ENCODE peak calls at places on chromosomes 1 and 21, in six cellular contexts. S, X, H, L, K and D are unnamed samples.

GRCh38 chr1:240491156-240491555 is 120.8 kb downstream of the GREM2 start:
- DNase-seq in S (peak), X (peak), H (no peak), L (no peak), K (no peak), D (no peak)

GRCh38 chr1:92291372-92291999 is 7.3 kb downstream of the GLMN start:
- DNase-seq in S (peak), X (peak), H (no peak), L (peak), K (no peak), D (no peak)

GRCh38 chr1:204503122-204503912 is 8.7 kb upstream of the PIK3C2B start:
- DNase-seq in S (peak), X (peak), H (no peak), L (no peak), K (no peak), D (no peak)

GRCh38 chr1:178004926-178005391 is 35.1 kb upstream of the SEC16B start:
- DNase-seq in S (peak), X (peak), H (no peak), L (no peak), K (no peak), D (no peak)

GRCh38 chr1:172887162-172887561 is 163.6 kb downstream of the TNFSF18 start:
- DNase-seq in S (no peak), X (peak), H (no peak), L (no peak), K (no peak), D (no peak)

GRCh38 chr1:6198646-6199297 is 623 bp downstream of the RPL22 start:
- DNase-seq in S (no peak), X (no peak), H (no peak), L (no peak), K (no peak), D (no peak)

GRCh38 chr1:9018372-9018771 is 7.9 kb downstream of the SLC2A7 start:
- DNase-seq in S (no peak), X (no peak), H (no peak), L (no peak), K (no peak), D (no peak)

GRCh38 chr1:167663002-167663772 is 33.2 kb downstream of the RCSD1 start:
- DNase-seq in S (peak), X (peak), H (peak), L (no peak), K (no peak), D (no peak)

GRCh38 chr1:207024202-207025143 is 8.1 kb downstream of the C1orf116 start:
- DNase-seq in S (peak), X (no peak), H (peak), L (no peak), K (no peak), D (peak)

GRCh38 chr1:162310337-162310736 is 66.3 kb downstream of the SPATA46 start:
- DNase-seq in S (no peak), X (peak), H (no peak), L (no peak), K (no peak), D (no peak)

GRCh38 chr21:45252448-45252925 is 35.2 kb downstream of the POFUT2 start:
- DNase-seq in S (no peak), X (no peak), H (no peak), L (no peak), K (no peak), D (no peak)

GRCh38 chr1:3438661-3439180 is 15.7 kb upstream of the ARHGEF16 start:
- DNase-seq in S (no peak), X (no peak), H (no peak), L (no peak), K (peak), D (no peak)

GRCh38 chr1:119286587-119287181 is 81.9 kb upstream of the HAO2 start:
- DNase-seq in S (no peak), X (peak), H (no peak), L (no peak), K (no peak), D (no peak)